ENCODE peak calls at places on chromosomes 16 and 17, in six cellular contexts. K is heart right ventricle; E is lung; I is BJ; R is CD8-positive, alpha-beta T cell; U is fibroblast of mammary gland. V is an unnamed sample.

GRCh38 chr16:83606486-83607030 is 201.2 kb upstream of the HSBP1 start:
- DNase-seq in I (no peak), U (no peak), E (no peak), K (no peak), R (no peak), V (no peak)

GRCh38 chr16:61684566-61684965 is 351.7 kb downstream of the CDH8 start:
- DNase-seq in I (no peak), U (no peak), E (no peak), R (no peak), K (no peak), V (no peak)

GRCh38 chr17:75853410-75853809 is 1.7 kb downstream of the WBP2 start:
- DNase-seq in E (no peak), I (no peak), U (peak; percentile 63), K (no peak), R (no peak), V (no peak)

GRCh38 chr17:77127735-77128361 is 12.9 kb upstream of the SEC14L1 start:
- DNase-seq in E (peak; percentile 50), U (peak; percentile 31), K (peak; percentile 76), R (peak; percentile 87), I (no peak), V (no peak)

GRCh38 chr16:84159006-84159405 is 13.9 kb downstream of the DNAAF1 start:
- DNase-seq in E (no peak), I (no peak), R (no peak), U (no peak), K (no peak), V (no peak)

GRCh38 chr17:77771145-77771544 is 187.4 kb upstream of the TNRC6C start:
- DNase-seq in E (no peak), R (no peak), I (no peak), K (no peak), U (no peak), V (no peak)

GRCh38 chr17:62876063-62876462 is 67.9 kb upstream of the MARCHF10 start:
- DNase-seq in I (no peak), K (no peak), U (no peak), R (no peak), E (no peak), V (no peak)

GRCh38 chr17:78242024-78242742 is 10.8 kb downstream of the TMEM235 start:
- DNase-seq in E (no peak), U (no peak), K (no peak), I (no peak), R (peak; percentile 46), V (no peak)

GRCh38 chr17:73646409-73647305 is 2.4 kb upstream of the SDK2 start:
- DNase-seq in E (no peak), I (no peak), R (peak; percentile 46), U (peak; percentile 35), K (no peak), V (no peak)

GRCh38 chr17:81902023-81902652 is at the start of gene NPB:
- DNase-seq in K (no peak), I (no peak), R (peak; percentile 19), E (no peak), U (no peak), V (no peak)

GRCh38 chr17:63304704-63305261 is 141.3 kb downstream of the CYB561 start:
- DNase-seq in K (no peak), E (no peak), R (no peak), I (no peak), U (no peak), V (no peak)

GRCh38 chr17:38727661-38728220 is 2.4 kb upstream of the CISD3 start:
- DNase-seq in R (peak; percentile 66), E (no peak), K (no peak), I (no peak), U (no peak), V (no peak)

GRCh38 chr17:13074026-13074425 is 56.2 kb upstream of the ELAC2 start:
- DNase-seq in E (no peak), I (no peak), U (peak; percentile 92), R (no peak), K (no peak), V (no peak)

GRCh38 chr17:42155614-42156045 is 841 bp upstream of the RAB5C start:
- DNase-seq in R (no peak), E (no peak), U (no peak), I (no peak), K (no peak), V (no peak)

GRCh38 chr17:4788159-4788806 is 481 bp upstream of the GLTPD2 start:
- DNase-seq in R (no peak), E (no peak), U (peak; percentile 77), I (no peak), K (no peak), V (no peak)

GRCh38 chr17:60372790-60373483 is 19.0 kb downstream of the USP32 start:
- DNase-seq in R (no peak), U (peak; percentile 78), I (peak; percentile 32), K (no peak), E (no peak), V (no peak)

DNA sequence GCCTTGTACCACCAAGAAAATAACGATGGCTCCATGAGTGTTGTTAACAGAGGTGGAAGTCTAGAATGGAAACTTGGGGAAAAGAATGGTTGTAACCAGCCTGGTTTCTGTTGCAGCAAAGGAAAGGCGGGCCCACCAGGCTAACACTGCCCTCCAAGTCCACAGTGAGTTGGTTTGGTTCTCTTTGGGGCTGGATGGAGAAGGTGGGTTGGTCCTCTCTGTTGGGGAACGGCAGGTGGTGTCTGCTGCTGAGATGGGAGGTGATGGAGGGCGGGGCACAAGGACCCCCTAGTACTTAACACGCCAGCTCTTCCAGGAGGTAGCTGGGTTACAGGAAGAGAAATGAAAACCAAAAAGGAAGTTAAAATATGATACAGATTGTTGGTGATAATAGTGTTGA is 76.6 kb upstream of the PLCG2 start:
- DNase-seq in R (no peak), E (no peak), K (no peak), I (no peak), U (no peak), V (no peak)
- H3K4me3 ChIP-seq in R (no peak overlapping the region), E (no peak overlapping the region), K (no peak overlapping the region), I (no peak overlapping the region), U (no peak overlapping the region), V (no peak overlapping the region)

GRCh38 chr16:67177743-67178699 is 5.7 kb downstream of the MATCAP1 start:
- DNase-seq in K (peak; percentile 71), U (peak; percentile 51), I (no peak), R (peak; percentile 69), E (peak; percentile 83), V (peak; percentile 96)
- TF ChIP-seq CTCF in K (no peak), U (no peak), I (peak; percentile 16), R (no peak), E (no peak), V (no peak)

DNA sequence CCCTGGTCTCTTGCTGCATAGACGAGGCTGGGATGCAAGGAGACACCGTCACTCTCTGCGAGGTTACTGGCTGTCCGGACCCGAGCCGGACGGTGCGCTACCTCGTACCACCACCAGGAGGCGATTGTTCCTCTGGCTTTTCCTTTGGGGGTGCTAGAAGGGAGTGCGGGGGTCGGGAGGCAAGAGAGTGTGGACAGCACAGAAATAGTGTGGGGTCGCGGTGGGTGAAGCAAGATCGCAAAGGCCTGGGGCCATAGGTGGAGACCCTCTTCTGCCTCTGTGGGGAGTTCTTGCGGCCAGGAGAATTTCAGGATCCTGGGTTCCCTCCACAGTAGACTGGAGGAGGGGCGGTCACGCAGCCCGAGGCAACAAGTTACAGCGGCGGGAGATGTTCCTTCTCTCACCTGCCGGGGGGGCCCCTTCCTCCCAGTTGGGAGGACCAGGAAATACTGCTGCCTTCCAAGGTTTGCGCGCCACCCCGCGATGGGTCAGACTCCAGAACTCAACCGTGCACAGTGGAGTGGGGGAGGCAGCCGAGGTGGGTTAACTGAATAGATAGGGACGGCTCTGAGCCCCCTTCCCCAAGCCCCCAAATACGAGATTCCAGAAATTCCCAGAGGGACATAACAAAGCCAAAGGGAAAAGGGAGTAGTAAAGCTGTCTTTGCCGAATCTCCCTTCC is 6.9 kb downstream of the PHOSPHO1 start:
- DNase-seq in I (no peak), R (peak; percentile 59), U (peak; percentile 26), E (peak; percentile 57), K (peak; percentile 73), V (no peak)
- H3K4me3 ChIP-seq in I (no peak overlapping the region), R (peak overlapping the region; percentile 42), U (no peak overlapping the region), E (no peak overlapping the region), K (peak overlapping the region; percentile 40), V (no peak overlapping the region)

GRCh38 chr17:2090210-2090641 is 35.3 kb downstream of the HIC1 start:
- DNase-seq in U (no peak), E (no peak), I (no peak), K (no peak), R (peak; percentile 30), V (no peak)

GRCh38 chr17:2089021-2089422 is 34.1 kb downstream of the HIC1 start:
- DNase-seq in K (no peak), I (no peak), R (no peak), E (no peak), U (peak; percentile 68), V (no peak)

GRCh38 chr17:2092253-2092652 is 37.4 kb downstream of the HIC1 start:
- DNase-seq in K (no peak), E (no peak), I (no peak), U (no peak), R (no peak), V (no peak)

GRCh38 chr17:2093349-2093748 is 38.4 kb downstream of the HIC1 start:
- DNase-seq in K (no peak), U (no peak), I (no peak), R (no peak), E (peak; percentile 87), V (no peak)

DNA sequence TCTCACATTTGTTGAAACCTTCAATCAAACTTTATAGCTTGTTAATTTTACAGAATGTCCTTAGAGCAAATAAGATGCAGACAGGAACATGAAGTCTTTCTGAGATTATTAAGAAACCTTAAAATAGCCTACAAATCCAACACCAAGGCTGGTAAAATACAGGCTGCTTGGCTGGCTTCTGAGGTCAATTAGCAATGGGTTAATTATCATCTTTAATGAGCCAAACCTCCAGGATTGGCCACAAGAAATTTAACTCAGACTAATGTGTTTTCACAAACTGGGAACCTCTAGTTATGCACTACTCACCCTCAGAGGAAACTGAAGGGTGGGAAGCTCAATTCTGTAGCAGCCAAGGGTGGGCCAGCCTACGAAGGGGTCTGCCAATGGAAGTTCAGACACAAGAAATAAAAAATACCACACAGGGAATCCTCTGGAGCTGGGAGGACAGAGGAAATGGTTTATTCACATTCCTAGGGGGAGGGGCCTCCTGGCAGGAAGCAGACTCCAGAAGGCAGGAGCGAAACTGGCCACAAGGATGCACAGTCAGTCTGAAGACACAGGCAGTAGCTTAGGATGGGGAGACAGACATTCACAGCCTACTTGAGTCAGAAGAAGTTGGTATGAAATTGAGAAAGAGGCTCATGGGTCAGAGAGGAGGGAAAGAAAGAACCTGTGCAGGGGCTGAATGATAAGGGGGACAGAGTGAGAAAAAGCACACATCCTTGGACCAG is 36.1 kb downstream of the HIC1 start:
- DNase-seq in E (no peak), K (peak; percentile 50), I (peak; percentile 83), U (peak; percentile 97), R (no peak), V (peak; percentile 45)
- TF ChIP-seq CTCF in E (no peak), K (peak; percentile 29), I (peak; percentile 66), U (peak; percentile 54), R (no peak), V (no peak)

GRCh38 chr16:30652718-30653117 is 2.0 kb downstream of the PRR14 start:
- DNase-seq in R (no peak), I (no peak), E (no peak), U (no peak), K (no peak), V (no peak)
- H3K4me3 ChIP-seq in R (no peak overlapping the region), I (no peak overlapping the region), E (no peak overlapping the region), U (no peak overlapping the region), K (no peak overlapping the region), V (no peak overlapping the region)

V was measured in LNCaP clone FGC.